ENCODE peak calls at places on chromosomes 4 and X, in eight cellular contexts. M is astrocyte; Q is activated CD8-positive, alpha-beta T cell treated with anti-CD3 and anti-CD28 coated beads for 36 hours; T is adrenal gland; F is uterus; A is lower leg skin; B is AG09319; H is pancreas. C is an unnamed sample.

GRCh38 chr4:8303081-8303480 is 33.5 kb downstream of the HTRA3 start:
- DNase-seq in F (peak; percentile 1), A (peak; percentile 26), H (peak; percentile 30), T (no peak), M (no peak), B (no peak), Q (no peak), C (no peak)

GRCh38 chr4:143606470-143606869 is 93.0 kb downstream of the SMARCA5 start:
- DNase-seq in M (no peak), B (no peak), T (no peak), H (no peak), F (no peak), A (no peak), Q (no peak), C (no peak)

GRCh38 chr4:163166041-163166579 is 580 bp downstream of the NAF1 start:
- DNase-seq in T (peak; percentile 76), F (peak; percentile 35), A (peak; percentile 87), Q (peak; percentile 73), M (peak; percentile 41), B (no peak), H (peak; percentile 81), C (peak; percentile 63)

GRCh38 chrX:56761167-56761566 is 32.1 kb downstream of the NBDY start:
- DNase-seq in M (no peak), F (no peak), T (no peak), H (no peak), A (peak; percentile 82), Q (no peak), B (no peak), C (no peak)

GRCh38 chr4:37389967-37390580 is 145.5 kb downstream of the NWD2 start:
- DNase-seq in T (peak; percentile 51), F (no peak), H (no peak), B (no peak), A (no peak), M (peak; percentile 12), Q (peak; percentile 44), C (peak; percentile 49)

GRCh38 chr4:53962516-53963225 is 101.7 kb downstream of the CHIC2 start:
- DNase-seq in M (peak; percentile 95), T (no peak), Q (no peak), F (no peak), A (no peak), H (no peak), B (no peak), C (no peak)

GRCh38 chrX:22912598-22912997 is 87.2 kb upstream of the DDX53 start:
- DNase-seq in T (no peak), M (no peak), H (no peak), A (no peak), B (no peak), F (no peak), Q (no peak), C (no peak)

GRCh38 chr4:20603671-20604313 is 96.5 kb upstream of the PACRGL start:
- DNase-seq in M (peak; percentile 67), A (no peak), H (no peak), Q (no peak), F (no peak), B (peak; percentile 22), T (no peak), C (no peak)

GRCh38 chrX:55522577-55523254 is 33.1 kb upstream of the USP51 start:
- DNase-seq in B (no peak), F (no peak), A (peak; percentile 68), Q (no peak), H (no peak), T (no peak), M (no peak), C (no peak)

GRCh38 chrX:47574096-47574553 is 8.1 kb upstream of the TIMP1 start:
- DNase-seq in F (no peak), A (no peak), Q (no peak), B (no peak), T (peak; percentile 21), H (peak; percentile 58), M (no peak), C (peak; percentile 46)

GRCh38 chrX:47900833-47901232 is 64.1 kb downstream of the ZNF81 start:
- DNase-seq in F (no peak), T (no peak), B (no peak), H (no peak), Q (no peak), M (no peak), A (no peak), C (peak; percentile 2)

GRCh38 chr4:98653890-98654867 is 4.2 kb downstream of the TSPAN5 start:
- DNase-seq in Q (no peak), M (peak; percentile 98), T (no peak), A (no peak), H (no peak), F (peak; percentile 27), B (peak; percentile 89), C (no peak)

GRCh38 chrX:15515931-15516330 is 15.3 kb downstream of the BMX start:
- DNase-seq in Q (no peak), M (no peak), A (no peak), B (no peak), H (no peak), T (peak; percentile 49), F (no peak), C (no peak)
- TF ChIP-seq CTCF in Q (no peak), M (no peak), A (no peak), B (no peak), H (no peak), T (no peak), F (no peak), C (no peak)

GRCh38 chr4:169270810-169271691 is at the start of gene SH3RF1:
- DNase-seq in A (peak; percentile 97), B (peak; percentile 79), M (peak; percentile 74), H (peak; percentile 93), Q (peak; percentile 33), F (peak; percentile 90), T (peak; percentile 91), C (peak; percentile 89)

GRCh38 chr4:169271692-169272007 is 894 bp upstream of the SH3RF1 start:
- DNase-seq in B (no peak), F (no peak), T (no peak), H (no peak), A (peak; percentile 85), Q (no peak), M (no peak), C (peak; percentile 41)

GRCh38 chr4:169268951-169269781 is 1.6 kb downstream of the SH3RF1 start:
- DNase-seq in B (no peak), M (peak; percentile 89), T (peak; percentile 53), A (no peak), H (no peak), Q (no peak), F (no peak), C (no peak)

GRCh38 chr4:169272265-169272886 is 1.6 kb upstream of the SH3RF1 start:
- DNase-seq in F (no peak), T (no peak), Q (no peak), A (no peak), B (peak; percentile 57), H (no peak), M (peak; percentile 81), C (peak; percentile 59)

GRCh38 chr4:169270156-169270809 is 473 bp downstream of the SH3RF1 start:
- DNase-seq in F (peak; percentile 56), M (peak; percentile 29), H (peak; percentile 86), T (peak; percentile 79), B (no peak), A (peak; percentile 91), Q (peak; percentile 42), C (peak; percentile 80)
- TF ChIP-seq CTCF in F (peak; percentile 22), M (no peak), H (no peak), T (no peak), B (no peak), A (no peak), Q (no peak), C (peak; percentile 23)

GRCh38 chrX:43813898-43814297 is 68.4 kb downstream of the MAOB start:
- DNase-seq in B (no peak), A (no peak), H (no peak), T (peak; percentile 54), M (no peak), Q (peak; percentile 38), F (no peak), C (no peak)
- TF ChIP-seq CTCF in B (no peak), A (no peak), H (no peak), T (no peak), M (peak; percentile 3), Q (no peak), F (no peak), C (no peak)

GRCh38 chrX:124540474-124540873 is 194.1 kb downstream of the SH2D1A start:
- DNase-seq in Q (no peak), T (no peak), B (no peak), F (no peak), M (no peak), A (no peak), H (no peak), C (no peak)
- TF ChIP-seq CTCF in Q (no peak), T (no peak), B (no peak), F (no peak), M (no peak), A (no peak), H (no peak), C (no peak)

DNA sequence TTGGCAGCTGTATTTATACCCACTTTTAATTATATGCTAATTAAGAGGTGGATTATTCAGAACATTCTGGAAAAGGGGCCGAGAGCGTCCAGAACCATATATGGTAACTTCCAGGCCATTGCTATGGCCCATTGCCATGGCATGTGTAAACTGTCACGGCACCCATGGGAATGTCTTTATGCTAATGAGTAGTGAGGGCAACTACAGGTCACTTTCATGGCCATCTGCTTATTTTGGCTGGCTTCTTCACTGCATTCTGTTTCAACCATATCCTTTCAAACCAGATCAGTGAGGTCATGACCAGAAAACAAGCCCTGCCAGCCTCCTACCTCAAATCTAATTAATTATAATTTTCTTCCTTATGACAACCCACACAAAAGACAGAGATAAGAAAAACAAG is 183.5 kb downstream of the EVC2 start:
- DNase-seq in Q (no peak), T (peak; percentile 84), F (no peak), A (no peak), B (peak; percentile 27), M (peak; percentile 86), H (no peak), C (no peak)
- TF ChIP-seq CTCF in Q (no peak), T (no peak), F (no peak), A (no peak), B (no peak), M (no peak), H (no peak), C (no peak)

GRCh38 chr4:155742310-155743015 is 16.4 kb upstream of the GUCY1B1 start:
- DNase-seq in T (no peak), M (no peak), B (no peak), Q (no peak), H (no peak), A (no peak), F (no peak), C (no peak)
- TF ChIP-seq CTCF in T (no peak), M (no peak), B (no peak), Q (no peak), H (no peak), A (no peak), F (no peak), C (no peak)

DNA sequence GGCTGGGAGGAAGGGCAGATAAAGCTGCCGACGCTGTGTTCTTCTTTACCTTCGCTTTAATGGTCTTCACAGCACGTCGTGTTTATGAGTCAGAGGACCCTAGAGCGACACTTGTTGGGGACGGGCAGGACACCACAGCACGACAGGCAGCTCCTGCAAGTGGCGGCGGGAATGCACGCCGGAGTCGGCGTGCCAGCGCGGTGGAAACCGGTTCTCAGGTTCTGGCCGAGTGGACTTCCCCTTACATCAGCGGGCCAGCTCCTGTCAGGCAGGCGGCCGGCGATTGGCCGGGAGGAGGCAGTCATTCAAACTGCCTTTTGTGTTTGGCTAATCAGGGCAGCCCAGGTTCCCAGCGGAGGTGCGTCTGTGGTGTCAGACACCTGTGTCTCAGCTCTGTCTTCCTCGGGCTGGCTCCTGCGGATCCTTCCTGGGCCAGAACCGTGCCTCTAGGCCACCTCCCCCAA is 150.9 kb downstream of the SHROOM3 start:
- DNase-seq in H (peak; percentile 93), T (peak; percentile 94), Q (peak; percentile 62), B (no peak), M (peak; percentile 71), A (peak; percentile 91), F (peak; percentile 44), C (peak; percentile 70)
- TF ChIP-seq CTCF in H (no peak), T (no peak), Q (no peak), B (no peak), M (no peak), A (no peak), F (peak; percentile 18), C (no peak)

C was measured in GM20000.